ENCODE peak calls at places on chromosomes 12 and 14, in ten cellular contexts. C is stimulated activated CD4-positive, alpha-beta T cell treated with anti-CD3 and anti-CD28 coated beads, Interleukin-1b, Interleukin-23, amount 100 ng/mL, for 24 hours; J is retinal pigment epithelial cell; X is mucosa of gallbladder; U is astrocyte of the spinal cord; N is neural progenitor cell; Z is left cardiac atrium; L is effector memory CD4-positive, alpha-beta T cell; R is posterior vena cava; V is hypothalamus. W is an unnamed sample.

GRCh38 chr14:69711471-69712216 is 55.3 kb upstream of the SRSF5 start:
- DNase-seq in C (no peak), J (no peak), X (peak), U (no peak), N (no peak), Z (no peak), L (no peak), R (peak), V (no peak), W (no peak)

GRCh38 chr12:53063708-53064612 is 14.1 kb downstream of the TNS2 start:
- DNase-seq in C (no peak), J (no peak), X (no peak), U (peak), N (no peak), Z (peak), L (no peak), R (peak), V (no peak), W (peak)

GRCh38 chr14:35300228-35300627 is 8.0 kb downstream of the PSMA6 start:
- DNase-seq in C (no peak), J (no peak), X (no peak), U (no peak), N (no peak), Z (no peak), L (no peak), R (no peak), V (no peak), W (no peak)

GRCh38 chr12:76919388-76920181 is 40.8 kb upstream of the CSRP2 start:
- DNase-seq in C (no peak), J (no peak), X (no peak), U (no peak), N (no peak), Z (no peak), L (no peak), R (no peak), V (no peak), W (no peak)

GRCh38 chr12:63944586-63945228 is 100.2 kb downstream of the SRGAP1 start:
- DNase-seq in C (no peak), J (no peak), X (no peak), U (no peak), N (no peak), Z (no peak), L (no peak), R (no peak), V (no peak), W (no peak)

GRCh38 chr12:6834873-6835272 is 5.9 kb upstream of the GNB3 start:
- DNase-seq in C (no peak), J (no peak), X (no peak), U (no peak), N (no peak), Z (no peak), L (no peak), R (no peak), V (no peak), W (no peak)

GRCh38 chr12:23204933-23205778 is 580.2 kb downstream of the ETNK1 start:
- DNase-seq in C (no peak), J (peak), X (peak), U (peak), N (peak), Z (no peak), L (no peak), R (no peak), V (no peak), W (no peak)

GRCh38 chr12:119718141-119718540 is 50.2 kb downstream of the PRKAB1 start:
- DNase-seq in C (no peak), J (no peak), X (no peak), U (no peak), N (no peak), Z (no peak), L (no peak), R (no peak), V (no peak), W (no peak)

GRCh38 chr12:112327209-112327930 is 54.9 kb downstream of the HECTD4 start:
- DNase-seq in C (no peak), J (no peak), X (no peak), U (no peak), N (no peak), Z (no peak), L (no peak), R (no peak), V (no peak), W (no peak)

GRCh38 chr12:122886851-122887816 is 8.8 kb downstream of the VPS37B start:
- DNase-seq in C (peak), J (peak), X (no peak), U (peak), N (peak), Z (no peak), L (no peak), R (no peak), V (no peak), W (no peak)

W was measured in chondrocyte.